ENCODE peak calls at places on chromosomes 2 and 18, in six cellular contexts. H is colonic mucosa; X is CD8-positive, alpha-beta T cell; L is bronchial epithelial cell; B is ovary; V is HCT116. Y is an unnamed sample.

GRCh38 chr2:120759543-120760331 is 24.1 kb downstream of the GLI2 start:
- DNase-seq in V (no peak), H (no peak), B (peak; percentile 25), X (no peak), L (no peak), Y (no peak)

GRCh38 chr2:226758886-226759660 is 40.5 kb downstream of the IRS1 start:
- DNase-seq in H (no peak), V (peak; percentile 48), L (peak; percentile 54), B (no peak), X (no peak), Y (peak; percentile 67)

GRCh38 chr2:207399301-207399700 is 130.5 kb upstream of the CREB1 start:
- DNase-seq in B (no peak), H (no peak), V (no peak), X (no peak), L (no peak), Y (no peak)

GRCh38 chr18:77054288-77054605 is 78.3 kb downstream of the MBP start:
- DNase-seq in H (no peak), B (no peak), X (no peak), V (no peak), L (no peak), Y (no peak)

GRCh38 chr2:180776924-180777323 is 203.5 kb upstream of the UBE2E3 start:
- DNase-seq in L (no peak), X (no peak), V (no peak), B (no peak), H (no peak), Y (no peak)

GRCh38 chr2:228016402-228016801 is 145.0 kb downstream of the DAW1 start:
- DNase-seq in H (no peak), X (no peak), B (no peak), V (no peak), L (no peak), Y (no peak)

GRCh38 chr2:11482473-11483031 is 16.6 kb upstream of the E2F6 start:
- DNase-seq in L (no peak), B (peak; percentile 69), X (no peak), H (no peak), V (no peak), Y (no peak)

GRCh38 chr2:203077458-203077857 is 62.8 kb downstream of the NBEAL1 start:
- DNase-seq in L (peak; percentile 29), V (no peak), B (no peak), H (no peak), X (no peak), Y (peak; percentile 11)

GRCh38 chr2:52115750-52116149 is 1083.8 kb upstream of the NRXN1 start:
- DNase-seq in L (no peak), X (no peak), H (no peak), B (no peak), V (no peak), Y (no peak)

GRCh38 chr2:241853651-241854341 is 4.9 kb downstream of the PDCD1 start:
- DNase-seq in L (no peak), X (peak; percentile 30), V (no peak), B (peak; percentile 41), H (no peak), Y (no peak)

GRCh38 chr2:40120021-40120420 is 331.9 kb downstream of the SLC8A1 start:
- DNase-seq in L (no peak), X (no peak), H (no peak), V (no peak), B (no peak), Y (no peak)

GRCh38 chr2:202289394-202290204 is 24.0 kb downstream of the NOP58 start:
- DNase-seq in B (no peak), L (no peak), V (no peak), H (no peak), X (no peak), Y (no peak)

GRCh38 chr18:27411911-27412310 is 226.8 kb upstream of the CHST9 start:
- DNase-seq in L (peak; percentile 29), V (no peak), B (no peak), X (no peak), H (no peak), Y (no peak)

GRCh38 chr2:95307878-95308277 is 10.7 kb downstream of the KCNIP3 start:
- DNase-seq in B (no peak), H (no peak), V (no peak), L (no peak), X (no peak), Y (no peak)

GRCh38 chr2:44768438-44769236 is 172.9 kb upstream of the SIX3 start:
- DNase-seq in B (no peak), L (no peak), V (no peak), X (no peak), H (no peak), Y (no peak)

GRCh38 chr2:101205521-101205998 is 47.1 kb upstream of the CNOT11 start:
- DNase-seq in V (peak; percentile 91), X (peak; percentile 48), B (peak; percentile 61), L (peak; percentile 75), H (peak; percentile 52), Y (peak; percentile 89)

GRCh38 chr18:494602-494983 is 5.9 kb downstream of the COLEC12 start:
- DNase-seq in V (no peak), H (no peak), X (no peak), B (no peak), L (no peak), Y (no peak)

GRCh38 chr2:15446961-15447360 is 114.2 kb downstream of the NBAS start:
- DNase-seq in V (no peak), X (no peak), H (no peak), B (no peak), L (no peak), Y (no peak)

GRCh38 chr2:133885847-133886246 is 317.6 kb upstream of the NCKAP5 start:
- DNase-seq in X (no peak), B (no peak), H (no peak), L (peak; percentile 59), V (no peak), Y (peak; percentile 39)

GRCh38 chr18:68233043-68233442 is 481.9 kb downstream of the TMX3 start:
- DNase-seq in L (no peak), V (no peak), H (no peak), X (no peak), B (no peak), Y (no peak)

GRCh38 chr2:186841940-186842339 is 7.0 kb downstream of the ZSWIM2 start:
- DNase-seq in H (no peak), L (no peak), X (no peak), V (no peak), B (no peak), Y (no peak)

GRCh38 chr2:109419960-109420370 is 193.8 kb downstream of the SEPTIN10 start:
- DNase-seq in H (no peak), B (peak; percentile 6), X (no peak), V (no peak), L (no peak), Y (no peak)

GRCh38 chr2:20449501-20450200 is 2.8 kb downstream of the RHOB start:
- DNase-seq in B (no peak), X (no peak), L (no peak), H (no peak), V (no peak), Y (no peak)

GRCh38 chr2:20561703-20562454 is 89.0 kb downstream of the HS1BP3 start:
- DNase-seq in X (no peak), B (no peak), L (peak; percentile 78), H (no peak), V (no peak), Y (peak; percentile 72)

GRCh38 chr2:218271865-218272530 is 1.7 kb downstream of the PNKD start:
- DNase-seq in X (no peak), L (no peak), H (no peak), B (no peak), V (no peak), Y (no peak)

GRCh38 chr2:218269900-218270720 is at the start of the genes AAMP and PNKD:
- DNase-seq in L (peak; percentile 94), V (peak; percentile 98), H (peak; percentile 100), X (peak; percentile 100), B (peak; percentile 100), Y (peak; percentile 100)

GRCh38 chr2:218272531-218273212 is 2.4 kb downstream of the PNKD start:
- DNase-seq in B (peak; percentile 83), L (peak; percentile 96), H (peak; percentile 96), X (peak; percentile 81), V (peak; percentile 85), Y (peak; percentile 96)

GRCh38 chr2:218270721-218271486 is 585 bp downstream of the PNKD start:
- DNase-seq in V (no peak), L (peak; percentile 50), X (no peak), H (no peak), B (no peak), Y (no peak)

GRCh38 chr2:218271487-218271797 is 1.1 kb downstream of the PNKD start:
- DNase-seq in X (no peak), B (no peak), V (no peak), H (peak; percentile 71), L (peak; percentile 46), Y (no peak)
- TF ChIP-seq CTCF in X (no peak), B (no peak), V (no peak), H (no peak), L (no peak), Y (no peak)

GRCh38 chr2:219691551-219691950 is 64.1 kb downstream of the SLC4A3 start:
- DNase-seq in B (no peak), H (no peak), V (no peak), L (no peak), X (no peak), Y (no peak)
- TF ChIP-seq CTCF in B (no peak), H (no peak), V (no peak), L (no peak), X (no peak), Y (no peak)

DNA sequence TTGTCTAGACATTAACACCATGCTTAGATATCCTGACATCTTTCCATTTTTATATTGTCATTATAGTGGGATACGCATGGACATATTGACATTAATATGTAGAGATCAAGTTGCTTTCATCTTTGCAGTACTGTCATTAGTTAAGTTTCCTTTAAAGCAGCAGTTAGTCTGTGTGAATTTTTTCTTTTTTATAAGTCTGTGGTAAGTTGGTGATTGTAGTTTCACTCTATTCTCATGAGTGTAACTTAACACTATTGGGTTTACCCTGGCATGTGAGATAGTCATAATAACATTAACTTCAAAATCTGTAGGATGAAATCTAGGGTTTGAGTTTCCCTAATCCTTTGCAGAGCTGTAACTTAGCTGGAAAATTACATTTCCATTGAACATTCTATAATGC is 47.4 kb upstream of the DARS1 start:
- DNase-seq in B (no peak), H (no peak), L (no peak), V (no peak), X (no peak), Y (no peak)
- TF ChIP-seq CTCF in B (no peak), H (no peak), L (no peak), V (no peak), X (no peak), Y (no peak)

DNA sequence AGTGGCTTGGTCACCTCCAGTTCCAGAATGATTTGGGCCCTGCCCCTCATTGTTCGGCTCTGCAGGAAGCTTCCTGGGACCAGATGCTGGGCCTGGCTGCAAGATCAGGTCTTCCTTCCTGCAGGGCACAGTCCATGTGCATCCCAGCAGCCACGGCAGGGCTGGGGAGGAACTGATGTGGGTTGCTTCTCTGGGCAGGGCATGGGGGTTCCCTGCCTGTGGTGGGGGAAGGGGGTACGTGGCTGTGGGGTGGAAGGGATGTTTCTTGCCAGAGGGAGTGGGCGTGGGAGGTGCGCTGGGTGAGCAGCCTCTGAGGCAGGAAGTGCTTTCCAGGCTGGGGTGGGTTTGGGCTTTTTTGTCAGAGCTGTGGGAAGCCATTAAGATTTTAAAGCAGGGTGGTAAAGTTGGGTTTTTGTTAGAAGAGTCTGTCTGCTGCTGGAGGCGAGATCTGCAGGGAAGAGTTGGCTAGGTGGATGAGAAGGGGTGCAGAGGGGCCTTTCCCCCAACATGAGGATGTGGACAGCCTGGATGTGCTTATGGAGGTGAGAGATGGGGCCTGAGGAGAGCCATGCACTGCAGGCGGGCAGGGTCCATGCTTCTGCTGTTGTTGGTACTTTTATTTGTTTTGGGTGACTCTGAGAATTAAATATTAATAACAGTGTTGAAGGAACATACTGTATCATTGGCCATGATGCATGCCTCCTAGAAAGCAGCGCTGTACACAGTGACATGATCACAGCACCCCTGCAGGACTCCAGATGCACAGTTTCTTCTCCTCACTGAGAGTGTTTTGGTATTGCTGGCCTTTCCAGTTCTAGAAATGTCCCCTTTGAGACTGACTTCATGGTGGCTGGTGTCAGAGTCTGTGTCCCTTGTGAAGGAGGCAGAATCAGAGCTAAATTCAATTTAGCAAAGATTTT is 45.3 kb downstream of the DGKD start:
- DNase-seq in H (no peak), V (no peak), L (no peak), X (peak; percentile 68), B (no peak), Y (no peak)
- TF ChIP-seq CTCF in H (no peak), V (no peak), L (no peak), X (no peak), B (no peak), Y (no peak)